ENCODE peak calls at places on chromosome 11, in six cellular contexts. J is MM.1S, Y is A549, O is GM03348, B is T1000, R is H9. S is an unnamed sample.

GRCh38 chr11:57514538-57515331 is 767 bp downstream of the SLC43A1 start:
- DNase-seq in J (no peak), Y (peak; percentile 46), O (peak; percentile 77), B (no peak), R (peak; percentile 59), S (no peak)

GRCh38 chr11:13193613-13194012 is 84.0 kb upstream of the BMAL1 start:
- DNase-seq in J (no peak), Y (no peak), O (no peak), B (no peak), R (no peak), S (no peak)

GRCh38 chr11:63510360-63511130 is 4.7 kb downstream of the LGALS12 start:
- DNase-seq in J (no peak), Y (no peak), O (peak; percentile 54), B (peak; percentile 65), R (no peak), S (no peak)

GRCh38 chr11:57459112-57460016 is 964 bp upstream of the RTN4RL2 start:
- DNase-seq in J (no peak), Y (no peak), O (no peak), B (no peak), R (peak; percentile 39), S (no peak)

GRCh38 chr11:57321996-57322880 is 2.5 kb downstream of the TNKS1BP1 start:
- DNase-seq in J (no peak), Y (peak; percentile 99), O (peak; percentile 97), B (peak; percentile 84), R (peak; percentile 84), S (peak; percentile 59)

GRCh38 chr11:127943763-127944162 is 643.6 kb downstream of the ETS1 start:
- DNase-seq in J (no peak), Y (no peak), O (peak; percentile 16), B (no peak), R (no peak), S (no peak)

GRCh38 chr11:57597461-57597892 is at the start of gene SERPING1:
- DNase-seq in J (no peak), Y (no peak), O (peak; percentile 78), B (no peak), R (no peak), S (no peak)

GRCh38 chr11:133355095-133355494 is 177.2 kb downstream of the OPCML start:
- DNase-seq in J (no peak), Y (no peak), O (no peak), B (no peak), R (no peak), S (no peak)

GRCh38 chr11:14499178-14499559 is 442 bp downstream of the COPB1 start:
- DNase-seq in J (no peak), Y (peak; percentile 27), O (peak; percentile 47), B (no peak), R (peak; percentile 35), S (no peak)

GRCh38 chr11:126348806-126349582 is 6.5 kb upstream of the ST3GAL4 start:
- DNase-seq in J (no peak), Y (no peak), O (peak; percentile 62), B (no peak), R (no peak), S (no peak)

GRCh38 chr11:70631624-70632047 is 233.3 kb downstream of the CTTN start:
- DNase-seq in J (no peak), Y (no peak), O (no peak), B (no peak), R (no peak), S (no peak)

GRCh38 chr11:65781962-65782815 is 1.4 kb upstream of the AP5B1 start:
- DNase-seq in J (no peak), Y (no peak), O (no peak), B (no peak), R (no peak), S (no peak)

GRCh38 chr11:68328374-68329091 is 16.1 kb downstream of the LRP5 start:
- DNase-seq in J (no peak), Y (no peak), O (no peak), B (no peak), R (peak; percentile 65), S (peak; percentile 58)

GRCh38 chr11:46529086-46529905 is 64.5 kb downstream of the AMBRA1 start:
- DNase-seq in J (peak; percentile 58), Y (peak; percentile 89), O (peak; percentile 88), B (peak; percentile 11), R (peak; percentile 85), S (peak; percentile 56)

GRCh38 chr11:35675901-35676610 is 13.5 kb downstream of the TRIM44 start:
- DNase-seq in J (peak; percentile 20), Y (no peak), O (no peak), B (no peak), R (no peak), S (no peak)

GRCh38 chr11:1157645-1158591 is at the start of gene MUC5AC:
- DNase-seq in J (no peak), Y (no peak), O (no peak), B (no peak), R (peak; percentile 25), S (no peak)

GRCh38 chr11:57974830-57975229 is 48.9 kb upstream of the OR9Q1 start:
- DNase-seq in J (no peak), Y (no peak), O (no peak), B (no peak), R (no peak), S (no peak)

GRCh38 chr11:87600938-87601337 is 563.2 kb downstream of the TMEM135 start:
- DNase-seq in J (no peak), Y (no peak), O (no peak), B (no peak), R (no peak), S (no peak)

GRCh38 chr11:129694538-129694937 is 121.1 kb upstream of the TMEM45B start:
- DNase-seq in J (no peak), Y (no peak), O (no peak), B (no peak), R (no peak), S (no peak)

GRCh38 chr11:27485930-27486773 is 13.6 kb upstream of the LGR4 start:
- DNase-seq in J (peak; percentile 60), Y (no peak), O (peak; percentile 61), B (no peak), R (no peak), S (peak; percentile 56)

GRCh38 chr11:2203440-2204259 is 32.0 kb upstream of the TH start:
- DNase-seq in J (no peak), Y (no peak), O (no peak), B (no peak), R (no peak), S (no peak)

GRCh38 chr11:102849319-102849718 is 5.9 kb upstream of the MMP3 start:
- DNase-seq in J (no peak), Y (no peak), O (peak; percentile 45), B (no peak), R (no peak), S (no peak)

GRCh38 chr11:11977206-11977938 is 31.1 kb downstream of the DKK3 start:
- DNase-seq in J (no peak), Y (peak; percentile 71), O (peak; percentile 91), B (peak; percentile 37), R (peak; percentile 52), S (no peak)

GRCh38 chr11:124394408-124394807 is 4.4 kb downstream of the OR8B3 start:
- DNase-seq in J (no peak), Y (no peak), O (no peak), B (no peak), R (no peak), S (no peak)

GRCh38 chr11:44911031-44911814 is 39.5 kb downstream of the TP53I11 start:
- DNase-seq in J (peak; percentile 88), Y (peak; percentile 88), O (peak; percentile 89), B (peak; percentile 63), R (peak; percentile 91), S (peak; percentile 92)

GRCh38 chr11:104405277-104405676 is 241.3 kb upstream of the PDGFD start:
- DNase-seq in J (no peak), Y (no peak), O (no peak), B (no peak), R (no peak), S (no peak)

GRCh38 chr11:125376117-125376516 is 119.9 kb downstream of the FEZ1 start:
- DNase-seq in J (peak; percentile 42), Y (no peak), O (no peak), B (no peak), R (peak; percentile 43), S (no peak)

GRCh38 chr11:119741369-119742262 is 12.6 kb upstream of the NECTIN1 start:
- DNase-seq in J (peak; percentile 58), Y (peak; percentile 58), O (peak; percentile 75), B (no peak), R (peak; percentile 74), S (peak; percentile 56)

GRCh38 chr11:66609951-66610617 is 6.3 kb upstream of the RBM14 start:
- DNase-seq in J (no peak), Y (no peak), O (no peak), B (no peak), R (no peak), S (no peak)

GRCh38 chr11:12441081-12441801 is 63.9 kb downstream of the PARVA start:
- DNase-seq in J (no peak), Y (no peak), O (peak; percentile 49), B (no peak), R (no peak), S (no peak)

GRCh38 chr11:117381481-117381880 is 53.8 kb downstream of the CEP164 start:
- DNase-seq in J (no peak), Y (no peak), O (no peak), B (no peak), R (no peak), S (no peak)